ENCODE peak calls at places on chromosomes 4 and X, in eight cellular contexts. J is NCI-H1092, H is lower leg skin, M is kidney glomerular epithelial cell, D is EL, F is GM04503, G is lung, K is NCI-H2029 treated with DMSO at 0.1 percent for 48 hours. Z is an unnamed sample.

GRCh38 chr4:128461300-128462103 is 173.9 kb upstream of the PGRMC2 start:
- DNase-seq in D (peak), H (no peak), F (peak), J (no peak), K (no peak), G (no peak), M (peak), Z (no peak)

GRCh38 chrX:20973038-20973437 is 401.2 kb upstream of the CNKSR2 start:
- DNase-seq in M (no peak), K (no peak), G (no peak), J (no peak), H (no peak), F (no peak), D (no peak), Z (no peak)

GRCh38 chr4:142129473-142129872 is 493.1 kb downstream of the IL15 start:
- DNase-seq in F (no peak), D (no peak), J (no peak), G (no peak), H (no peak), M (no peak), K (no peak), Z (no peak)

GRCh38 chr4:114017120-114017917 is 37.9 kb upstream of the ARSJ start:
- DNase-seq in G (no peak), H (no peak), K (no peak), J (no peak), D (no peak), M (no peak), F (no peak), Z (no peak)

GRCh38 chr4:186029731-186030421 is 39.1 kb upstream of the TLR3 start:
- DNase-seq in H (peak), G (peak), M (no peak), F (peak), K (peak), D (no peak), J (peak), Z (no peak)

GRCh38 chr4:158758142-158758541 is 10.7 kb upstream of the FNIP2 start:
- DNase-seq in G (no peak), H (no peak), M (no peak), K (no peak), D (peak), F (no peak), J (no peak), Z (no peak)

GRCh38 chr4:103887191-103887590 is 167.4 kb upstream of the TACR3 start:
- DNase-seq in G (no peak), H (no peak), D (no peak), K (no peak), J (no peak), M (no peak), F (no peak), Z (no peak)

GRCh38 chr4:44210750-44211149 is 237.9 kb downstream of the KCTD8 start:
- DNase-seq in F (no peak), J (no peak), G (no peak), D (no peak), M (no peak), H (no peak), K (no peak), Z (no peak)

GRCh38 chrX:154372612-154373022 is 1.8 kb downstream of the FLNA start:
- DNase-seq in G (no peak), H (no peak), J (no peak), F (no peak), D (peak), M (peak), K (no peak), Z (no peak)

GRCh38 chr4:133483600-133484246 is 334.6 kb downstream of the PCDH10 start:
- DNase-seq in F (peak), H (no peak), J (no peak), D (peak), K (no peak), M (peak), G (no peak), Z (no peak)

GRCh38 chr4:128570380-128570779 is 239.1 kb upstream of the JADE1 start:
- DNase-seq in F (no peak), D (peak), H (peak), M (no peak), K (no peak), J (no peak), G (peak), Z (no peak)